ENCODE peak calls at places on chromosomes 11 and 22, in nine cellular contexts. O is stomach, P is gastrocnemius medialis, A is Calu3, R is fibroblast of the aortic adventitia, S is A549, B is neural crest cell, Z is foreskin fibroblast, U is neural progenitor cell. C is an unnamed sample.

GRCh38 chr11:91796999-91797398 is 427.6 kb upstream of the FAT3 start:
- DNase-seq in O (no peak), U (no peak), S (peak), Z (no peak), B (no peak), P (no peak), A (no peak), R (no peak), C (no peak)

GRCh38 chr11:100925935-100926334 is 203.7 kb downstream of the PGR start:
- DNase-seq in P (no peak), R (peak), Z (peak), U (no peak), B (no peak), O (no peak), A (no peak), S (no peak), C (peak)

GRCh38 chr11:12050911-12051667 is 42.7 kb upstream of the DKK3 start:
- DNase-seq in U (no peak), O (peak), Z (no peak), S (no peak), A (no peak), R (no peak), B (no peak), P (no peak), C (no peak)

GRCh38 chr22:29443452-29443851 is 5.1 kb downstream of the RFPL1 start:
- DNase-seq in R (peak), Z (no peak), U (no peak), S (no peak), P (no peak), B (no peak), A (no peak), O (no peak), C (no peak)

GRCh38 chr11:2780850-2781412 is 81.1 kb upstream of the KCNQ1OT1 start:
- DNase-seq in O (peak), A (no peak), R (no peak), Z (no peak), B (peak), P (no peak), U (no peak), S (no peak), C (no peak)

GRCh38 chr11:9004310-9004945 is 627 bp upstream of the NRIP3 start:
- DNase-seq in S (no peak), U (peak), B (peak), R (no peak), O (no peak), Z (no peak), A (no peak), P (no peak), C (no peak)

GRCh38 chr11:126597041-126597440 is 241.6 kb downstream of the ST3GAL4 start:
- DNase-seq in R (no peak), U (no peak), S (no peak), A (no peak), P (no peak), B (no peak), Z (no peak), O (no peak), C (no peak)

GRCh38 chr11:109421981-109422590 is at the start of gene C11orf87:
- DNase-seq in O (no peak), U (peak), B (peak), P (no peak), R (peak), A (no peak), S (no peak), Z (peak), C (no peak)

GRCh38 chr22:39511226-39511625 is 9.1 kb upstream of the ATF4 start:
- DNase-seq in U (no peak), R (no peak), Z (no peak), S (no peak), O (no peak), A (no peak), B (no peak), P (no peak), C (no peak)

GRCh38 chr22:44091021-44091721 is 67.1 kb downstream of the PARVB start:
- DNase-seq in Z (no peak), S (peak), O (no peak), P (no peak), R (peak), U (peak), A (peak), B (no peak), C (peak)
- TF ChIP-seq CTCF in Z (peak), S (no peak), O (no peak), P (no peak), R (peak), U (peak), A (peak), B (peak), C (peak)

DNA sequence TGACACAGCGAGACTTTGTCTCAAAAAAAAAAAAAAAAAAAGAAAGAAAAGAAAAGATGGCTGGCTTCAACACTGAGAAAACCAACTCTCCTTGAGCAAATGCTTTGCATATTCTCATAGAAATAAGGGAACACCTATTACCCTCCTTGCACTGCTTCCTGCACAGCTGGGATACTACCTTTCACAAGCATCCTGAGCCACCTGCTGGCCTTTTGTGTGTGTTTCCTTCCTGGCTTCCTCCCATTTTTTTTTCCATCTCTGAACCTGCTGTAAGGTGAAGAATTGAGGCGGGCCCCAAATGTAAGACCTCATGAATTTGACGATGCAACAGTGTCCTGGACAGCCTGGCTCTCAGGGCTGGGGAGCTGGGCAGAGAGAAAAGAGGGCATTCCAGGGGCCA is 1.9 kb upstream of the RFPL3 start:
- DNase-seq in U (peak), A (peak), Z (no peak), O (no peak), S (no peak), P (no peak), B (no peak), R (no peak), C (no peak)
- TF ChIP-seq CTCF in U (peak), A (peak), Z (no peak), O (no peak), S (no peak), P (no peak), B (peak), R (no peak), C (no peak)

GRCh38 chr11:134976540-134976939 is 564.5 kb upstream of the B3GAT1 start:
- DNase-seq in S (no peak), A (no peak), B (no peak), U (no peak), Z (no peak), R (no peak), O (no peak), P (no peak), C (no peak)

GRCh38 chr11:134980819-134981710 is 569.0 kb upstream of the B3GAT1 start:
- DNase-seq in O (no peak), A (no peak), S (no peak), R (no peak), U (no peak), Z (no peak), P (no peak), B (no peak), C (no peak)

GRCh38 chr11:134981824-134982223 is 569.8 kb upstream of the B3GAT1 start:
- DNase-seq in P (no peak), A (no peak), O (no peak), S (no peak), Z (no peak), R (no peak), U (no peak), B (no peak), C (no peak)

GRCh38 chr11:134975866-134976265 is 563.8 kb upstream of the B3GAT1 start:
- DNase-seq in A (no peak), Z (no peak), U (no peak), B (no peak), O (no peak), P (no peak), S (no peak), R (no peak), C (no peak)

DNA sequence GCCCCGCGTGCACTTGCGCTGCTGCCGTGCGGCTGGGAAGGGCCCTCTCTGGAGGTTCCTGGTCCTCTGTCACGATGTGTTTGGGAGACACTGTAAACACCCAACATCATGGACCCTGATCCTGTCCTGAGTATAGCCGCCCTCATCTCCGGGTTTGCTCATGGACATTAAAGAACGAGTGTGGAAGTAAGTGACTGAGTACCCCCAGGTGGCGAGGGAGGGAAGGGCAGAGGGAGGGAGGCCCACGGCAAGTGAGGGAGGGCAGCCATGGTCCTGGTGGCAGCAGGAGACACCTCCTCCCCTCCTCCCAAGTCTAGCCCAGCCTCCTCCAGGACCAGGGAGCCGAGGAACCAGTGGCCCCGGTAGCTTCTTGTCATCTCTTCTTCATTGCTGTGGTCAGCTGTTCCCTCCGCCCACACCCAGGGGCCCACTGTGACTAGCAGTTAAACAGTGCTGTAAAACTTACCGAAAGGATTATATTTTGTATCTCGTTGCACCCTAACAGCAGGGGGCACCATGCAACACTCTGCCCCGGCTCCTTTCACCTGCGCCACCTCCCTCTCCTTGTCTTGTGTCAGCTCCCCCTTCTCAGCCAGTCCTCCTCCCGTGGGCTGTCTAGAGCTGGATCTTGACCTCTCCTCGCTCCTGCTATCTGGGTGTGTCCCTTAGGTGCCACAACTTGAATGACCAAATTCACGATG is 566.5 kb upstream of the B3GAT1 start:
- DNase-seq in P (no peak), B (no peak), Z (no peak), U (no peak), R (no peak), A (no peak), O (no peak), S (no peak), C (no peak)
- TF ChIP-seq CTCF in P (no peak), B (no peak), Z (no peak), U (no peak), R (no peak), A (no peak), O (no peak), S (no peak), C (no peak)

GRCh38 chr11:79160786-79161403 is 279.9 kb downstream of the TENM4 start:
- DNase-seq in Z (peak), S (no peak), U (peak), A (no peak), R (peak), P (no peak), B (no peak), O (no peak), C (peak)
- TF ChIP-seq CTCF in Z (no peak), S (no peak), U (peak), A (no peak), R (peak), P (peak), B (peak), O (no peak), C (peak)

GRCh38 chr11:79269923-79270322 is 170.9 kb downstream of the TENM4 start:
- DNase-seq in Z (no peak), S (no peak), A (no peak), R (no peak), O (no peak), U (peak), B (no peak), P (no peak), C (no peak)
- TF ChIP-seq CTCF in Z (no peak), S (no peak), A (no peak), R (no peak), O (no peak), U (peak), B (no peak), P (no peak), C (no peak)

DNA sequence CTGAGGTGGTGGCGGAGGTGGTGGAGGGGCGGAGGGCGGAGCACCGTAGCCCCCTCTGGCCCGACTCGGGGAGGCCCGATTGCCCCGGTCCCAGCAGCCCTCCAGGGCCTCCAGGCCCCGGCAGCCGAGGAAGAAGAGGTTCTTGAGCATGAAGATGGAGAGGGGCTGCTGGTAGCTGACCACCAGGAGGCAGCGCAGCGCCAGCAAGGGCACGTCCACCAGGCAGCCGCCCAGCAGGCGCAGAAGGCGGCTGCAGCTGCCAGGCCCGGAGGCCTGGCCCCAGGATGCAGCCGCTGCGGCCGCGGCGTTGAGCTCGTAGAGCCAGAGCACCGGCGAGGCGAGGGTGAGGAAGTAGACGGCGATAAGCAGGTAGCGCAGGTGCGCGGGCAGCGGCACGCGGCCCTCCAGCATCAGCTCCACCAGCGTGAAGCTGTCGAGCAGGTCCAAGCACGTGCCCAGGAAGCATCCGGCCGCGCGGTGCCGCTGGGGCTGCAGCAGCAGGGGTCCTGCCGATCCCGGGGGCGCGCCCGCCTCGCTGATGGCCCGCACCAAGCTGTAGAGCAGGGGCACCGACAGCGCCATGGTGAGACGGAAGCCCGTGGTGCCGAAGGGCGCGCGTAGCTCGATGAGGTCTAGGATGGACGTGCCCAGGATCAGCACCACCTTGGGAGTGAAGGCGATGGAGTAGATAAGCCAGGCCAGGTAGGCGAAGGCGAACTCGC is 1.5 kb downstream of the TMEM121B start:
- DNase-seq in U (peak), A (peak), S (no peak), R (no peak), O (no peak), B (peak), P (peak), Z (peak), C (peak)
- TF ChIP-seq CTCF in U (peak), A (peak), S (peak), R (peak), O (no peak), B (peak), P (peak), Z (no peak), C (peak)

GRCh38 chr22:35601743-35602633 is 15.1 kb downstream of the MB start:
- DNase-seq in P (peak), O (no peak), U (no peak), B (no peak), A (peak), S (no peak), Z (peak), R (peak), C (peak)
- TF ChIP-seq CTCF in P (no peak), O (no peak), U (no peak), B (no peak), A (no peak), S (no peak), Z (no peak), R (no peak), C (no peak)

C was measured in fibroblast of mammary gland.